ENCODE peak calls at places on chromosomes 12 and 14, in five cellular contexts. Z, M, T, S and N are unnamed samples.

GRCh38 chr14:88552859-88553258 is 1.9 kb downstream of the PTPN21 start:
- DNase-seq in T (no peak), Z (no peak), M (no peak), S (no peak), N (no peak)

GRCh38 chr12:79098530-79098929 is 234.0 kb downstream of the SYT1 start:
- DNase-seq in M (no peak), Z (peak; percentile 22), S (no peak), T (no peak), N (no peak)

GRCh38 chr12:118119449-118119879 is 15.7 kb upstream of the VSIG10 start:
- DNase-seq in M (no peak), S (no peak), Z (no peak), T (no peak), N (no peak)

GRCh38 chr14:21712039-21712438 is 38.4 kb upstream of the OR4E1 start:
- DNase-seq in Z (no peak), T (no peak), S (no peak), M (no peak), N (no peak)

GRCh38 chr12:9651265-9651729 is 18.2 kb upstream of the CLEC2D start:
- DNase-seq in M (peak; percentile 67), T (peak; percentile 41), S (no peak), Z (no peak), N (no peak)

GRCh38 chr12:92719674-92720073 is 16.9 kb downstream of the PLEKHG7 start:
- DNase-seq in Z (no peak), T (peak; percentile 30), M (peak; percentile 22), S (no peak), N (no peak)

GRCh38 chr14:102016420-102017090 is 52.2 kb downstream of the DYNC1H1 start:
- DNase-seq in S (no peak), T (no peak), Z (no peak), M (no peak), N (no peak)

GRCh38 chr14:33932526-33933292 is 18.2 kb downstream of the EGLN3 start:
- DNase-seq in T (no peak), M (no peak), Z (no peak), S (no peak), N (no peak)

GRCh38 chr12:29427964-29428363 is 47.0 kb upstream of the ERGIC2 start:
- DNase-seq in M (no peak), Z (no peak), T (no peak), S (no peak), N (peak; percentile 49)

GRCh38 chr12:6824085-6824800 is 2.6 kb downstream of the GPR162 start:
- DNase-seq in S (peak; percentile 37), Z (no peak), M (no peak), T (no peak), N (peak; percentile 31)

DNA sequence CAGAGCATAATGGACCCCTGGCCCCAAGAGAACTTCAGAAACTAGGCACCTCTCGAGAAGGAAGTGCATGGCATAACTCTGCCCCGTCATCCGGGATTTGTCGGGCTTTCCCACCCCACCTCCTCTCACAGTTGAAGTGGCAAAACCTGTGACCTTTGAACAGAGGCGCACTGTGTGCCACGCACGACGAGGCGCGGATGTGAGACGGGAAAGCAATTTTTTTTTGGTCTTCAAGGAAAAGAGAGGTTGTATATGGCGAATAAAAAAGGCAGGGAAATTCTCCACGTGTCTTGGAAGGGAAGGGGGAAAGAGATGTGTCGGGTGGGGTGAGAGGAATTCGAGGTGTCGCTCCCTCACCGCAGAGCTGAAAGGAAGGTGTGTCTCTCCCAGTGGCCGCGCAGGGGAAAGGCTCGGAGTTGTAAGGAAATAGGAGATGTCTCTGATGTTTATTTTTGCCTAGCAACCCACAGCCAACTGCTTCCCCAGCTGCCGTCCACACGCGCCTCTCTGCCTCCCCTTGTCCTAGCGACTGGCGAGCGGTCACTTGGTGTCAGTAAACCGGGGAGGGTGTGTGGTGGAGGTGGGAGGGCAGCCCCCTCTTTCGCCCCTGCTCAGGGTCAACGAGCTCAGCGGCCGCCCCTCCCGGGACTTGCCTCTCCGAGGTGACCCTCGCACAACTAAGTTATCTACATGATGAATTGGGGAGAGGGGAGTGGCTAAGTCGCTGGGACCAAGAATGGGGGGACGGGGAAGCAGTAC is 819 bp upstream of the DYRK2 start:
- DNase-seq in S (peak; percentile 57), Z (peak; percentile 80), M (peak; percentile 88), T (peak; percentile 81), N (peak; percentile 58)
- TF ChIP-seq CTCF in S (no peak), Z (peak; percentile 25), M (peak; percentile 38), T (peak; percentile 18), N (peak; percentile 13)

DNA sequence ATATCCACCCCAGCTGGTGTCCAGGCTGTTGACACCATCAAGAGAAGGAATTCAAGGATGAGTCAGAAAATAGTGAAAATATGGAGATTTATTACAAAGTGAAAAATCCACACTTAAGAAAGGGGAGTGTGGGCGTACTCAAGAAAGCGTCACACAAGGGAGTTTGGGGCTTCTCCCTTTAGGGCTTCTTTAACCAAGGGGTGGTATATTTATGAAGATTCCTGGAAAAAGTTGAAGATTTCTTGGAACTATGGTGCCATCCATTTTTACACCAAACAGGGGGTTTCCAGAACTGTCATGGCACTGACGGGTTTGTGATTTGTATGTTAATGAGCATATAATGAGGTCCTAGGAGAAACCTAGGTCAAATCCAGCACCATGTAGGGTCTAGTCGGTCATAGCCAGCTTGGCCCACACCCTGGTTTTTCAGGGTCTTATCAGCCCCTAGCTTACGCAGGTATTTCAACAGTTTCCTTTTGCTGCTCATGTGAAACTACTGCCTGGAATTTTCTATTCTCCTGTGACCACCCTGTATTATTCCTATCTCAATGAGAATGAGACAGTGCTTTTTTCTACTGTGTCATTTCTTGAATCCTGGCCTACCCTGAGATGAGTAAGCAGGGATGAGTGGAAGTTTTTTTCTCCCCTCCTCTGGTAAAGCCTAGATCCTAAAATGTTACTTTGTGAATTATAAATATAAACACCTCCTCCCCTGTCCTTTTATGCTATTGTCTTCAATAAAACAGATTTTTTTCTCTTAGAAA is 62.9 kb upstream of the ARID2 start:
- DNase-seq in Z (no peak), T (no peak), S (no peak), M (peak; percentile 41), N (no peak)
- TF ChIP-seq CTCF in Z (no peak), T (no peak), S (no peak), M (no peak), N (no peak)

GRCh38 chr14:56295743-56296142 is 177.5 kb downstream of the PELI2 start:
- DNase-seq in M (no peak), Z (no peak), T (no peak), S (no peak), N (no peak)

GRCh38 chr14:56293506-56293905 is 175.3 kb downstream of the PELI2 start:
- DNase-seq in S (no peak), T (no peak), Z (no peak), M (no peak), N (no peak)

GRCh38 chr14:56290195-56290594 is 172.0 kb downstream of the PELI2 start:
- DNase-seq in T (no peak), S (no peak), M (no peak), Z (no peak), N (no peak)

GRCh38 chr14:56297449-56297848 is 179.2 kb downstream of the PELI2 start:
- DNase-seq in M (no peak), S (no peak), Z (no peak), T (no peak), N (no peak)

GRCh38 chr14:56294125-56294524 is 175.9 kb downstream of the PELI2 start:
- DNase-seq in Z (no peak), S (no peak), T (no peak), M (no peak), N (no peak)
- TF ChIP-seq CTCF in Z (no peak), S (no peak), T (no peak), M (peak; percentile 20), N (peak; percentile 38)

DNA sequence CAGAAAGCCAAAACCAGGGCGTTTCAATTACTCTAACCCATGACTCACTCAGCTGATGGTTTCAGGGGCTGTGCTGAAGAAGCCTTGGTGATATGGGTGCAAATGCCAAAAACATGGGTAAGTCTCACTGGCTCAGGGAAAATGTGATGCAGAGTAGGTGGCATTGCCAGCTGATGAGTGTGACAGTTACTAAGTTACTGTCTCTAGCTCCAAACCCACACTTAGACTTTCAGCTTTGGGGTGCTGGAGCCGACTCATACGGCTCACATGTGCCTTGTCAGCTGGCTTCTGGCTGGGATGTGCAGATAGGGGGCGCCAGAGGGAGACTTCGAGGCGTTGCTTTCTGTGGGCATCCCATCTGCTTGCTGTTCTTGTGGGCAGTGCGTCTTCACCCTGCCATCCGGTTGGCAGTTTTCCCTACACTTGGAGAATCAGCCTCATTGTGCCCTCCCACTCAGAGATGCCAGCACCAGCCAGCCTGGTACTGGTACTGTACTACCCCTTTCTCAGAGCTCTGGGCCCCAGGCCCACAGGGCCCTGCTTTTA is 11.1 kb upstream of the KRT7 start:
- DNase-seq in T (peak; percentile 50), M (peak; percentile 25), Z (no peak), S (peak; percentile 33), N (peak; percentile 73)
- TF ChIP-seq CTCF in T (peak; percentile 57), M (peak; percentile 50), Z (peak; percentile 77), S (peak; percentile 39), N (peak; percentile 74)

GRCh38 chr14:91143862-91144261 is 30.0 kb downstream of the DGLUCY start:
- DNase-seq in Z (no peak), M (no peak), T (no peak), S (no peak), N (no peak)

GRCh38 chr14:91139776-91140175 is 25.9 kb downstream of the DGLUCY start:
- DNase-seq in Z (no peak), T (no peak), M (no peak), S (no peak), N (no peak)

GRCh38 chr14:91138511-91139359 is 24.9 kb downstream of the DGLUCY start:
- DNase-seq in Z (no peak), T (peak; percentile 9), S (no peak), M (no peak), N (no peak)

GRCh38 chr14:91142214-91142668 is 28.4 kb downstream of the DGLUCY start:
- DNase-seq in M (no peak), Z (no peak), T (no peak), S (no peak), N (no peak)

GRCh38 chr14:91140672-91141071 is 26.8 kb downstream of the DGLUCY start:
- DNase-seq in Z (no peak), S (peak; percentile 42), M (no peak), T (no peak), N (no peak)
- TF ChIP-seq CTCF in Z (peak; percentile 36), S (peak; percentile 74), M (peak; percentile 42), T (peak; percentile 32), N (no peak)